ENCODE peak calls at places on chromosome 22, in nine cellular contexts. One of them, this sample, is unnamed.

GRCh38 chr22:19080853-19081252 is 41.4 kb downstream of the DGCR2 start:
- DNase-seq in germinal center: no peak
- DNase-seq in GM03348: no peak
- DNase-seq in neural progenitor cell: no peak
- DNase-seq in EL: no peak
- DNase-seq in GM06990: no peak
- DNase-seq in HEK293T: no peak
- DNase-seq in NCI-H69: no peak
- DNase-seq in progenitor cell of endocrine pancreas: no peak
- DNase-seq in this sample: no peak

GRCh38 chr22:31278643-31279326 is 13.5 kb downstream of the PIK3IP1 start:
- DNase-seq in germinal center: no peak
- DNase-seq in GM03348: no peak
- DNase-seq in neural progenitor cell: no peak
- DNase-seq in EL: no peak
- DNase-seq in GM06990: no peak
- DNase-seq in HEK293T: no peak
- DNase-seq in NCI-H69: no peak
- DNase-seq in progenitor cell of endocrine pancreas: no peak
- DNase-seq in this sample: no peak

GRCh38 chr22:50011447-50012200 is 941 bp downstream of the IL17REL start:
- DNase-seq in germinal center: no peak
- DNase-seq in GM03348: no peak
- DNase-seq in neural progenitor cell: no peak
- DNase-seq in EL: no peak
- DNase-seq in GM06990: no peak
- DNase-seq in HEK293T: no peak
- DNase-seq in NCI-H69: peak
- DNase-seq in progenitor cell of endocrine pancreas: peak
- DNase-seq in this sample: no peak

GRCh38 chr22:44890416-44891292 is 119.2 kb downstream of the PHF21B start:
- DNase-seq in germinal center: no peak
- DNase-seq in GM03348: no peak
- DNase-seq in neural progenitor cell: no peak
- DNase-seq in EL: no peak
- DNase-seq in GM06990: no peak
- DNase-seq in HEK293T: no peak
- DNase-seq in NCI-H69: no peak
- DNase-seq in progenitor cell of endocrine pancreas: no peak
- DNase-seq in this sample: no peak

GRCh38 chr22:45164217-45165123 is 745 bp downstream of the NUP50 start:
- DNase-seq in germinal center: peak
- DNase-seq in GM03348: peak
- DNase-seq in neural progenitor cell: peak
- DNase-seq in EL: peak
- DNase-seq in GM06990: peak
- DNase-seq in HEK293T: peak
- DNase-seq in NCI-H69: peak
- DNase-seq in progenitor cell of endocrine pancreas: peak
- DNase-seq in this sample: peak

GRCh38 chr22:44385781-44386180 is 73.0 kb upstream of the SHISAL1 start:
- DNase-seq in germinal center: no peak
- DNase-seq in GM03348: no peak
- DNase-seq in neural progenitor cell: no peak
- DNase-seq in EL: no peak
- DNase-seq in GM06990: no peak
- DNase-seq in HEK293T: no peak
- DNase-seq in NCI-H69: no peak
- DNase-seq in progenitor cell of endocrine pancreas: no peak
- DNase-seq in this sample: no peak

GRCh38 chr22:37198290-37199102 is 10.4 kb upstream of the C1QTNF6 start:
- DNase-seq in germinal center: peak
- DNase-seq in GM03348: peak
- DNase-seq in neural progenitor cell: peak
- DNase-seq in EL: peak
- DNase-seq in GM06990: peak
- DNase-seq in HEK293T: peak
- DNase-seq in NCI-H69: peak
- DNase-seq in progenitor cell of endocrine pancreas: peak
- DNase-seq in this sample: peak

GRCh38 chr22:22687638-22688500 is 43.5 kb downstream of the GGTLC2 start:
- DNase-seq in germinal center: no peak
- DNase-seq in GM03348: peak
- DNase-seq in neural progenitor cell: peak
- DNase-seq in EL: peak
- DNase-seq in GM06990: no peak
- DNase-seq in HEK293T: peak
- DNase-seq in NCI-H69: peak
- DNase-seq in progenitor cell of endocrine pancreas: peak
- DNase-seq in this sample: peak

GRCh38 chr22:50732681-50733080 is 5.3 kb upstream of the ACR start:
- DNase-seq in germinal center: no peak
- DNase-seq in GM03348: no peak
- DNase-seq in neural progenitor cell: no peak
- DNase-seq in EL: no peak
- DNase-seq in GM06990: no peak
- DNase-seq in HEK293T: no peak
- DNase-seq in NCI-H69: no peak
- DNase-seq in progenitor cell of endocrine pancreas: no peak
- DNase-seq in this sample: no peak

GRCh38 chr22:40668611-40669390 is 10.5 kb upstream of the MCHR1 start:
- DNase-seq in germinal center: no peak
- DNase-seq in GM03348: peak
- DNase-seq in neural progenitor cell: peak
- DNase-seq in EL: peak
- DNase-seq in GM06990: no peak
- DNase-seq in HEK293T: no peak
- DNase-seq in NCI-H69: no peak
- DNase-seq in progenitor cell of endocrine pancreas: no peak
- DNase-seq in this sample: no peak

GRCh38 chr22:50148991-50149721 is 21.4 kb upstream of the PANX2 start:
- DNase-seq in germinal center: peak
- DNase-seq in GM03348: no peak
- DNase-seq in neural progenitor cell: peak
- DNase-seq in EL: peak
- DNase-seq in GM06990: peak
- DNase-seq in HEK293T: peak
- DNase-seq in NCI-H69: peak
- DNase-seq in progenitor cell of endocrine pancreas: no peak
- DNase-seq in this sample: peak

GRCh38 chr22:40534379-40535188 is 101.9 kb downstream of the MRTFA start:
- DNase-seq in germinal center: no peak
- DNase-seq in GM03348: peak
- DNase-seq in neural progenitor cell: no peak
- DNase-seq in EL: peak
- DNase-seq in GM06990: peak
- DNase-seq in HEK293T: no peak
- DNase-seq in NCI-H69: peak
- DNase-seq in progenitor cell of endocrine pancreas: no peak
- DNase-seq in this sample: no peak

GRCh38 chr22:48459259-48459658 is 1368.4 kb downstream of the BRD1 start:
- DNase-seq in germinal center: no peak
- DNase-seq in GM03348: no peak
- DNase-seq in neural progenitor cell: no peak
- DNase-seq in EL: no peak
- DNase-seq in GM06990: no peak
- DNase-seq in HEK293T: no peak
- DNase-seq in NCI-H69: no peak
- DNase-seq in progenitor cell of endocrine pancreas: no peak
- DNase-seq in this sample: no peak

GRCh38 chr22:49913446-49913845 is 4.8 kb downstream of the ALG12 start:
- DNase-seq in germinal center: no peak
- DNase-seq in GM03348: no peak
- DNase-seq in neural progenitor cell: no peak
- DNase-seq in EL: no peak
- DNase-seq in GM06990: no peak
- DNase-seq in HEK293T: no peak
- DNase-seq in NCI-H69: no peak
- DNase-seq in progenitor cell of endocrine pancreas: no peak
- DNase-seq in this sample: no peak

GRCh38 chr22:17638182-17638431 is 450 bp upstream of the BCL2L13 start:
- DNase-seq in germinal center: peak
- DNase-seq in GM03348: peak
- DNase-seq in neural progenitor cell: no peak
- DNase-seq in EL: no peak
- DNase-seq in GM06990: no peak
- DNase-seq in HEK293T: peak
- DNase-seq in NCI-H69: peak
- DNase-seq in progenitor cell of endocrine pancreas: no peak
- DNase-seq in this sample: no peak

GRCh38 chr22:31124290-31124689 is 1.5 kb downstream of the INPP5J start:
- DNase-seq in germinal center: no peak
- DNase-seq in GM03348: no peak
- DNase-seq in neural progenitor cell: no peak
- DNase-seq in EL: no peak
- DNase-seq in GM06990: no peak
- DNase-seq in HEK293T: no peak
- DNase-seq in NCI-H69: no peak
- DNase-seq in progenitor cell of endocrine pancreas: no peak
- DNase-seq in this sample: no peak

GRCh38 chr22:46064966-46065666 is 85.2 kb upstream of the PPARA start:
- DNase-seq in germinal center: no peak
- DNase-seq in GM03348: peak
- DNase-seq in neural progenitor cell: no peak
- DNase-seq in EL: no peak
- DNase-seq in GM06990: no peak
- DNase-seq in HEK293T: no peak
- DNase-seq in NCI-H69: peak
- DNase-seq in progenitor cell of endocrine pancreas: no peak
- DNase-seq in this sample: no peak

GRCh38 chr22:20509344-20510047 is 2.1 kb downstream of the MED15 start:
- DNase-seq in germinal center: peak
- DNase-seq in GM03348: peak
- DNase-seq in neural progenitor cell: peak
- DNase-seq in EL: peak
- DNase-seq in GM06990: no peak
- DNase-seq in HEK293T: peak
- DNase-seq in NCI-H69: no peak
- DNase-seq in progenitor cell of endocrine pancreas: no peak
- DNase-seq in this sample: no peak

GRCh38 chr22:21755855-21756284 is 20.3 kb upstream of the YPEL1 start:
- DNase-seq in germinal center: no peak
- DNase-seq in GM03348: peak
- DNase-seq in neural progenitor cell: no peak
- DNase-seq in EL: peak
- DNase-seq in GM06990: no peak
- DNase-seq in HEK293T: no peak
- DNase-seq in NCI-H69: no peak
- DNase-seq in progenitor cell of endocrine pancreas: no peak
- DNase-seq in this sample: no peak

GRCh38 chr22:50473855-50474671 is 772 bp downstream of the SBF1 start:
- DNase-seq in germinal center: peak
- DNase-seq in GM03348: peak
- DNase-seq in neural progenitor cell: peak
- DNase-seq in EL: peak
- DNase-seq in GM06990: no peak
- DNase-seq in HEK293T: peak
- DNase-seq in NCI-H69: peak
- DNase-seq in progenitor cell of endocrine pancreas: no peak
- DNase-seq in this sample: peak

GRCh38 chr22:25950101-25950500 is 208.1 kb downstream of the MYO18B start:
- DNase-seq in germinal center: no peak
- DNase-seq in GM03348: no peak
- DNase-seq in neural progenitor cell: no peak
- DNase-seq in EL: no peak
- DNase-seq in GM06990: no peak
- DNase-seq in HEK293T: no peak
- DNase-seq in NCI-H69: no peak
- DNase-seq in progenitor cell of endocrine pancreas: no peak
- DNase-seq in this sample: no peak

GRCh38 chr22:33803371-33803770 is 116.9 kb downstream of the LARGE1 start:
- DNase-seq in germinal center: no peak
- DNase-seq in GM03348: peak
- DNase-seq in neural progenitor cell: no peak
- DNase-seq in EL: peak
- DNase-seq in GM06990: no peak
- DNase-seq in HEK293T: no peak
- DNase-seq in NCI-H69: no peak
- DNase-seq in progenitor cell of endocrine pancreas: no peak
- DNase-seq in this sample: no peak

GRCh38 chr22:19764050-19764593 is 3.5 kb downstream of the TBX1 start:
- DNase-seq in germinal center: no peak
- DNase-seq in GM03348: no peak
- DNase-seq in neural progenitor cell: peak
- DNase-seq in EL: no peak
- DNase-seq in GM06990: no peak
- DNase-seq in HEK293T: no peak
- DNase-seq in NCI-H69: no peak
- DNase-seq in progenitor cell of endocrine pancreas: no peak
- DNase-seq in this sample: no peak

GRCh38 chr22:40289991-40290459 is 56.3 kb upstream of the ADSL start:
- DNase-seq in germinal center: peak
- DNase-seq in GM03348: no peak
- DNase-seq in neural progenitor cell: no peak
- DNase-seq in EL: no peak
- DNase-seq in GM06990: peak
- DNase-seq in HEK293T: no peak
- DNase-seq in NCI-H69: no peak
- DNase-seq in progenitor cell of endocrine pancreas: no peak
- DNase-seq in this sample: no peak

GRCh38 chr22:45314789-45315188 is 5.1 kb downstream of the FAM118A start:
- DNase-seq in germinal center: no peak
- DNase-seq in GM03348: no peak
- DNase-seq in neural progenitor cell: no peak
- DNase-seq in EL: no peak
- DNase-seq in GM06990: no peak
- DNase-seq in HEK293T: no peak
- DNase-seq in NCI-H69: no peak
- DNase-seq in progenitor cell of endocrine pancreas: no peak
- DNase-seq in this sample: no peak

GRCh38 chr22:43859621-43860020 is 2.7 kb downstream of the SULT4A1 start:
- DNase-seq in germinal center: no peak
- DNase-seq in GM03348: no peak
- DNase-seq in neural progenitor cell: no peak
- DNase-seq in EL: no peak
- DNase-seq in GM06990: no peak
- DNase-seq in HEK293T: no peak
- DNase-seq in NCI-H69: no peak
- DNase-seq in progenitor cell of endocrine pancreas: no peak
- DNase-seq in this sample: no peak

GRCh38 chr22:47275479-47276218 is 513.2 kb downstream of the TBC1D22A start:
- DNase-seq in germinal center: no peak
- DNase-seq in GM03348: no peak
- DNase-seq in neural progenitor cell: no peak
- DNase-seq in EL: no peak
- DNase-seq in GM06990: no peak
- DNase-seq in HEK293T: no peak
- DNase-seq in NCI-H69: peak
- DNase-seq in progenitor cell of endocrine pancreas: no peak
- DNase-seq in this sample: no peak

GRCh38 chr22:39530692-39531331 is 1.7 kb downstream of the RPS19BP1 start:
- DNase-seq in germinal center: peak
- DNase-seq in GM03348: peak
- DNase-seq in neural progenitor cell: peak
- DNase-seq in EL: peak
- DNase-seq in GM06990: no peak
- DNase-seq in HEK293T: peak
- DNase-seq in NCI-H69: peak
- DNase-seq in progenitor cell of endocrine pancreas: no peak
- DNase-seq in this sample: peak

GRCh38 chr22:46858181-46858771 is 95.8 kb downstream of the TBC1D22A start:
- DNase-seq in germinal center: no peak
- DNase-seq in GM03348: no peak
- DNase-seq in neural progenitor cell: no peak
- DNase-seq in EL: no peak
- DNase-seq in GM06990: no peak
- DNase-seq in HEK293T: no peak
- DNase-seq in NCI-H69: no peak
- DNase-seq in progenitor cell of endocrine pancreas: no peak
- DNase-seq in this sample: no peak

GRCh38 chr22:45235101-45235777 is 5.5 kb downstream of the KIAA0930 start:
- DNase-seq in germinal center: peak
- DNase-seq in GM03348: no peak
- DNase-seq in neural progenitor cell: no peak
- DNase-seq in EL: no peak
- DNase-seq in GM06990: peak
- DNase-seq in HEK293T: no peak
- DNase-seq in NCI-H69: peak
- DNase-seq in progenitor cell of endocrine pancreas: no peak
- DNase-seq in this sample: no peak

GRCh38 chr22:44031111-44031963 is 7.2 kb downstream of the PARVB start:
- DNase-seq in germinal center: no peak
- DNase-seq in GM03348: no peak
- DNase-seq in neural progenitor cell: no peak
- DNase-seq in EL: no peak
- DNase-seq in GM06990: no peak
- DNase-seq in HEK293T: no peak
- DNase-seq in NCI-H69: no peak
- DNase-seq in progenitor cell of endocrine pancreas: no peak
- DNase-seq in this sample: no peak

This sample was measured in neural crest cell.